ENCODE peak calls at places on chromosomes 6 and 20, in nine cellular contexts. One of them, this sample, is unnamed.

GRCh38 chr20:17965042-17965697 is 3.4 kb downstream of the SNX5 start:
- DNase-seq in pancreas: no peak
- DNase-seq in hepatocyte: no peak
- DNase-seq in tibial artery: no peak
- DNase-seq in A549: no peak
- DNase-seq in CD8-positive, alpha-beta T cell: no peak
- DNase-seq in GM23338: peak
- DNase-seq in activated CD8-positive, alpha-beta T cell treated with anti-CD3 and anti-CD28 coated beads for 36 hours: no peak
- DNase-seq in AG10803: no peak
- DNase-seq in this sample: no peak

GRCh38 chr20:52230406-52230805 is 38.8 kb upstream of the ZFP64 start:
- DNase-seq in pancreas: no peak
- DNase-seq in hepatocyte: peak
- DNase-seq in tibial artery: no peak
- DNase-seq in A549: peak
- DNase-seq in CD8-positive, alpha-beta T cell: no peak
- DNase-seq in GM23338: no peak
- DNase-seq in activated CD8-positive, alpha-beta T cell treated with anti-CD3 and anti-CD28 coated beads for 36 hours: no peak
- DNase-seq in AG10803: peak
- DNase-seq in this sample: no peak

GRCh38 chr6:107124934-107125348 is 9.6 kb upstream of the BEND3 start:
- DNase-seq in pancreas: no peak
- DNase-seq in hepatocyte: no peak
- DNase-seq in tibial artery: no peak
- DNase-seq in A549: no peak
- DNase-seq in CD8-positive, alpha-beta T cell: no peak
- DNase-seq in GM23338: peak
- DNase-seq in activated CD8-positive, alpha-beta T cell treated with anti-CD3 and anti-CD28 coated beads for 36 hours: peak
- DNase-seq in AG10803: no peak
- DNase-seq in this sample: peak

GRCh38 chr20:49310695-49311094 is 32.8 kb upstream of the ZNFX1 start:
- DNase-seq in pancreas: no peak
- DNase-seq in hepatocyte: no peak
- DNase-seq in tibial artery: no peak
- DNase-seq in A549: no peak
- DNase-seq in CD8-positive, alpha-beta T cell: no peak
- DNase-seq in GM23338: no peak
- DNase-seq in activated CD8-positive, alpha-beta T cell treated with anti-CD3 and anti-CD28 coated beads for 36 hours: no peak
- DNase-seq in AG10803: no peak
- DNase-seq in this sample: no peak

GRCh38 chr20:8983478-8984345 is 85.2 kb upstream of the PLCB4 start:
- DNase-seq in pancreas: no peak
- DNase-seq in hepatocyte: no peak
- DNase-seq in tibial artery: no peak
- DNase-seq in A549: no peak
- DNase-seq in CD8-positive, alpha-beta T cell: no peak
- DNase-seq in GM23338: no peak
- DNase-seq in activated CD8-positive, alpha-beta T cell treated with anti-CD3 and anti-CD28 coated beads for 36 hours: no peak
- DNase-seq in AG10803: no peak
- DNase-seq in this sample: no peak

GRCh38 chr20:32150291-32150848 is 40.9 kb downstream of the TM9SF4 start:
- DNase-seq in pancreas: no peak
- DNase-seq in hepatocyte: no peak
- DNase-seq in tibial artery: no peak
- DNase-seq in A549: no peak
- DNase-seq in CD8-positive, alpha-beta T cell: no peak
- DNase-seq in GM23338: no peak
- DNase-seq in activated CD8-positive, alpha-beta T cell treated with anti-CD3 and anti-CD28 coated beads for 36 hours: no peak
- DNase-seq in AG10803: no peak
- DNase-seq in this sample: no peak

GRCh38 chr6:44966449-44967091 is 361.6 kb upstream of the RUNX2 start:
- DNase-seq in pancreas: no peak
- DNase-seq in hepatocyte: no peak
- DNase-seq in tibial artery: no peak
- DNase-seq in A549: peak
- DNase-seq in CD8-positive, alpha-beta T cell: no peak
- DNase-seq in GM23338: no peak
- DNase-seq in activated CD8-positive, alpha-beta T cell treated with anti-CD3 and anti-CD28 coated beads for 36 hours: no peak
- DNase-seq in AG10803: peak
- DNase-seq in this sample: no peak

GRCh38 chr20:58647814-58648501 is 3.1 kb upstream of the STX16 start:
- DNase-seq in pancreas: no peak
- DNase-seq in hepatocyte: no peak
- DNase-seq in tibial artery: peak
- DNase-seq in A549: no peak
- DNase-seq in CD8-positive, alpha-beta T cell: no peak
- DNase-seq in GM23338: no peak
- DNase-seq in activated CD8-positive, alpha-beta T cell treated with anti-CD3 and anti-CD28 coated beads for 36 hours: no peak
- DNase-seq in AG10803: peak
- DNase-seq in this sample: no peak

GRCh38 chr20:1710484-1710883 is 52.9 kb upstream of the SIRPG start:
- DNase-seq in pancreas: no peak
- DNase-seq in hepatocyte: no peak
- DNase-seq in tibial artery: no peak
- DNase-seq in A549: no peak
- DNase-seq in CD8-positive, alpha-beta T cell: no peak
- DNase-seq in GM23338: no peak
- DNase-seq in activated CD8-positive, alpha-beta T cell treated with anti-CD3 and anti-CD28 coated beads for 36 hours: no peak
- DNase-seq in AG10803: no peak
- DNase-seq in this sample: no peak

GRCh38 chr20:2535711-2536561 is 437 bp upstream of the TMC2 start:
- DNase-seq in pancreas: no peak
- DNase-seq in hepatocyte: no peak
- DNase-seq in tibial artery: no peak
- DNase-seq in A549: no peak
- DNase-seq in CD8-positive, alpha-beta T cell: no peak
- DNase-seq in GM23338: no peak
- DNase-seq in activated CD8-positive, alpha-beta T cell treated with anti-CD3 and anti-CD28 coated beads for 36 hours: no peak
- DNase-seq in AG10803: no peak
- DNase-seq in this sample: no peak

GRCh38 chr6:160400426-160400825 is 52.2 kb downstream of the SLC22A3 start:
- DNase-seq in pancreas: peak
- DNase-seq in hepatocyte: no peak
- DNase-seq in tibial artery: no peak
- DNase-seq in A549: no peak
- DNase-seq in CD8-positive, alpha-beta T cell: no peak
- DNase-seq in GM23338: no peak
- DNase-seq in activated CD8-positive, alpha-beta T cell treated with anti-CD3 and anti-CD28 coated beads for 36 hours: peak
- DNase-seq in AG10803: peak
- DNase-seq in this sample: no peak

GRCh38 chr6:169996652-169997051 is 245.2 kb downstream of the ERMARD start:
- DNase-seq in pancreas: no peak
- DNase-seq in hepatocyte: no peak
- DNase-seq in tibial artery: no peak
- DNase-seq in A549: no peak
- DNase-seq in CD8-positive, alpha-beta T cell: no peak
- DNase-seq in GM23338: no peak
- DNase-seq in activated CD8-positive, alpha-beta T cell treated with anti-CD3 and anti-CD28 coated beads for 36 hours: no peak
- DNase-seq in AG10803: no peak
- DNase-seq in this sample: no peak

GRCh38 chr6:87407531-87407895 is 259 bp upstream of the CFAP206 start:
- DNase-seq in pancreas: no peak
- DNase-seq in hepatocyte: peak
- DNase-seq in tibial artery: no peak
- DNase-seq in A549: no peak
- DNase-seq in CD8-positive, alpha-beta T cell: no peak
- DNase-seq in GM23338: peak
- DNase-seq in activated CD8-positive, alpha-beta T cell treated with anti-CD3 and anti-CD28 coated beads for 36 hours: no peak
- DNase-seq in AG10803: peak
- DNase-seq in this sample: no peak

GRCh38 chr6:105859441-105859840 is 226.7 kb upstream of the PRDM1 start:
- DNase-seq in pancreas: no peak
- DNase-seq in hepatocyte: no peak
- DNase-seq in tibial artery: no peak
- DNase-seq in A549: no peak
- DNase-seq in CD8-positive, alpha-beta T cell: no peak
- DNase-seq in GM23338: no peak
- DNase-seq in activated CD8-positive, alpha-beta T cell treated with anti-CD3 and anti-CD28 coated beads for 36 hours: no peak
- DNase-seq in AG10803: no peak
- DNase-seq in this sample: no peak

GRCh38 chr6:26022166-26022510 is 59.5 kb downstream of the TRIM38 start:
- DNase-seq in pancreas: peak
- DNase-seq in hepatocyte: peak
- DNase-seq in tibial artery: peak
- DNase-seq in A549: peak
- DNase-seq in CD8-positive, alpha-beta T cell: peak
- DNase-seq in GM23338: peak
- DNase-seq in activated CD8-positive, alpha-beta T cell treated with anti-CD3 and anti-CD28 coated beads for 36 hours: peak
- DNase-seq in AG10803: peak
- DNase-seq in this sample: peak

GRCh38 chr6:159842035-159842434 is 42.0 kb downstream of the PNLDC1 start:
- DNase-seq in pancreas: no peak
- DNase-seq in hepatocyte: no peak
- DNase-seq in tibial artery: no peak
- DNase-seq in A549: peak
- DNase-seq in CD8-positive, alpha-beta T cell: no peak
- DNase-seq in GM23338: peak
- DNase-seq in activated CD8-positive, alpha-beta T cell treated with anti-CD3 and anti-CD28 coated beads for 36 hours: no peak
- DNase-seq in AG10803: no peak
- DNase-seq in this sample: no peak

GRCh38 chr20:21968486-21968885 is 263.0 kb downstream of the PAX1 start:
- DNase-seq in pancreas: no peak
- DNase-seq in hepatocyte: no peak
- DNase-seq in tibial artery: no peak
- DNase-seq in A549: peak
- DNase-seq in CD8-positive, alpha-beta T cell: no peak
- DNase-seq in GM23338: peak
- DNase-seq in activated CD8-positive, alpha-beta T cell treated with anti-CD3 and anti-CD28 coated beads for 36 hours: no peak
- DNase-seq in AG10803: no peak
- DNase-seq in this sample: no peak

GRCh38 chr20:11849976-11850670 is 67.6 kb upstream of the BTBD3 start:
- DNase-seq in pancreas: peak
- DNase-seq in hepatocyte: no peak
- DNase-seq in tibial artery: peak
- DNase-seq in A549: no peak
- DNase-seq in CD8-positive, alpha-beta T cell: no peak
- DNase-seq in GM23338: no peak
- DNase-seq in activated CD8-positive, alpha-beta T cell treated with anti-CD3 and anti-CD28 coated beads for 36 hours: no peak
- DNase-seq in AG10803: peak
- DNase-seq in this sample: no peak

DNA sequence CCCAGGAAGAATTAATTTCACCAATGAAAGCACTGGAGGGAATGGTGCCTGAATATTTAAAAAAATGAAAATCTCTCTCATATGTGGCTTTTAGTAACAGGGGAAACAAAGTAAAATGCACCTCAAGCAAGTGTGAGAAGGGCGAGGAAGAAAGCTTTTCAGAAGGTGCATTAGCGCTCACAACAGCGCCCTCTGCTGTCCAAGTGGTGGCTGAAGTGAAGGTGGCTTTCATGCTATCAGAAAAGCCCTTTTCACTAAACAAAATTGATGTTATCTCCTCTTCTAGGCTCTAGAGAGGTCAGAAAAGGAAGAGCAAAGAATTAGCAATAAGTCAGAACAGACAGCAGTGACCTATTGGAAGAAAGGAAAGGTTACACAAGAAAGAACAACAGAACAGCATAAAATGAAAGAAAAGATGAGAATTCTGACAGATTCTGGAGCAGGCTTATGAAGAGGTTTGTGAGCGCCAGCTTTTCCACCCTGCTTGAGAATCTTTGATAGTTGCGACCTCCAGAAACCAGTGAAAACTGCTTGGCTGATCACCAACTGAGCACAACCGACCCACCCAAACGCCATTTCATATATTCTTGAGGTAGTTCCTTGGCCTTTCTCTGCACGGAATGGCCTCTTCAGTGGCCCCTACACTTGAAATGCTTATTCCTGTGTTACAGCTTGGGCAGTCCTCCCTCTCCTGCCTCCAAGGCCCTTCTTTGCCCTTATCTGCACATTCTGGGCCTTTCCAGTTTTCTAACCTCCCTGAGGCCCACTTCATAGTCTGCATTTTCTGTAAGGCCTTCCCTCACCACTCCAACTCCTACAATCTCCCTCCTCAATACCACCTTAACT is 45.3 kb downstream of the SMLR1 start:
- DNase-seq in pancreas: peak
- DNase-seq in hepatocyte: peak
- DNase-seq in tibial artery: peak
- DNase-seq in A549: peak
- DNase-seq in CD8-positive, alpha-beta T cell: peak
- DNase-seq in GM23338: peak
- DNase-seq in activated CD8-positive, alpha-beta T cell treated with anti-CD3 and anti-CD28 coated beads for 36 hours: peak
- DNase-seq in AG10803: peak
- DNase-seq in this sample: peak
- TF ChIP-seq CTCF in pancreas: peak
- TF ChIP-seq CTCF in hepatocyte: peak
- TF ChIP-seq CTCF in tibial artery: peak
- TF ChIP-seq CTCF in A549: peak
- TF ChIP-seq CTCF in CD8-positive, alpha-beta T cell: peak
- TF ChIP-seq CTCF in GM23338: peak
- TF ChIP-seq CTCF in activated CD8-positive, alpha-beta T cell treated with anti-CD3 and anti-CD28 coated beads for 36 hours: peak
- TF ChIP-seq CTCF in AG10803: peak
- TF ChIP-seq CTCF in this sample: peak

GRCh38 chr6:93423542-93423941 is 4.2 kb upstream of the EPHA7 start:
- DNase-seq in pancreas: peak
- DNase-seq in hepatocyte: peak
- DNase-seq in tibial artery: no peak
- DNase-seq in A549: peak
- DNase-seq in CD8-positive, alpha-beta T cell: no peak
- DNase-seq in GM23338: peak
- DNase-seq in activated CD8-positive, alpha-beta T cell treated with anti-CD3 and anti-CD28 coated beads for 36 hours: peak
- DNase-seq in AG10803: no peak
- DNase-seq in this sample: peak
- TF ChIP-seq CTCF in pancreas: no peak
- TF ChIP-seq CTCF in hepatocyte: peak
- TF ChIP-seq CTCF in tibial artery: no peak
- TF ChIP-seq CTCF in A549: peak
- TF ChIP-seq CTCF in CD8-positive, alpha-beta T cell: no peak
- TF ChIP-seq CTCF in GM23338: peak
- TF ChIP-seq CTCF in activated CD8-positive, alpha-beta T cell treated with anti-CD3 and anti-CD28 coated beads for 36 hours: no peak
- TF ChIP-seq CTCF in AG10803: peak
- TF ChIP-seq CTCF in this sample: peak

GRCh38 chr6:111668410-111668809 is 62.7 kb upstream of the TRAF3IP2 start:
- DNase-seq in pancreas: no peak
- DNase-seq in hepatocyte: no peak
- DNase-seq in tibial artery: no peak
- DNase-seq in A549: no peak
- DNase-seq in CD8-positive, alpha-beta T cell: no peak
- DNase-seq in GM23338: peak
- DNase-seq in activated CD8-positive, alpha-beta T cell treated with anti-CD3 and anti-CD28 coated beads for 36 hours: no peak
- DNase-seq in AG10803: no peak
- DNase-seq in this sample: no peak
- TF ChIP-seq CTCF in pancreas: no peak
- TF ChIP-seq CTCF in hepatocyte: peak
- TF ChIP-seq CTCF in tibial artery: no peak
- TF ChIP-seq CTCF in A549: no peak
- TF ChIP-seq CTCF in CD8-positive, alpha-beta T cell: no peak
- TF ChIP-seq CTCF in GM23338: peak
- TF ChIP-seq CTCF in activated CD8-positive, alpha-beta T cell treated with anti-CD3 and anti-CD28 coated beads for 36 hours: peak
- TF ChIP-seq CTCF in AG10803: peak
- TF ChIP-seq CTCF in this sample: peak

DNA sequence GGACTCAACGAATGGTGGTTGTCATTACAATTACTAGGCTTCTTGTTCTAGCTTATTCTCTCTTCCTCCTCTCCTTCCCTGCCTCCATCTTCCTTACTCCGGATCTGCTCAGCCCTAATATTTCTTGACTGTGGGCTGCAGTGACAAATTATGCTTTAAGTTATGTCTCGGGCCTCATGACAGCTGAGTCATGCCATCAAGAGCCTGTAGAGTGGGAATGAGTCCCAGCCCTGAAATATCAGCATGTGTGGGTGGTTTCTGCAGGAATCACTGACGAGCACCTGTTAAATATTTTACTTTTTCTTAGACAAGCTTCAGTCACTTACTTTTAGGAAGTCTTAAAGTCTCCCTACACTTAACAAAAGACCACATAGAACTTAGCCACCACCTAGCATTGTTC is 83.1 kb upstream of the CBLN4 start:
- DNase-seq in pancreas: no peak
- DNase-seq in hepatocyte: no peak
- DNase-seq in tibial artery: no peak
- DNase-seq in A549: no peak
- DNase-seq in CD8-positive, alpha-beta T cell: no peak
- DNase-seq in GM23338: no peak
- DNase-seq in activated CD8-positive, alpha-beta T cell treated with anti-CD3 and anti-CD28 coated beads for 36 hours: no peak
- DNase-seq in AG10803: no peak
- DNase-seq in this sample: no peak
- TF ChIP-seq CTCF in pancreas: no peak
- TF ChIP-seq CTCF in hepatocyte: no peak
- TF ChIP-seq CTCF in tibial artery: no peak
- TF ChIP-seq CTCF in A549: no peak
- TF ChIP-seq CTCF in CD8-positive, alpha-beta T cell: no peak
- TF ChIP-seq CTCF in GM23338: no peak
- TF ChIP-seq CTCF in activated CD8-positive, alpha-beta T cell treated with anti-CD3 and anti-CD28 coated beads for 36 hours: no peak
- TF ChIP-seq CTCF in AG10803: no peak
- TF ChIP-seq CTCF in this sample: no peak

This sample was measured in transverse colon.